ENCODE peak calls at places on chromosomes 7 and 10, in eight cellular contexts. W is lung microvascular endothelial cell; U is amygdala; K is stimulated activated CD4-positive, alpha-beta T cell treated with anti-CD3 and anti-CD28 coated beads, Interleukin-2, amount 100 ng/mL, for 48 hours; P is fibroblast of pulmonary artery; Y is SK-MEL-5; X is nucleus accumbens; E is caudate nucleus. I is an unnamed sample.

GRCh38 chr10:132208489-132209050 is 21.8 kb downstream of the DPYSL4 start:
- DNase-seq in W (no peak), U (no peak), K (no peak), P (no peak), Y (peak), X (no peak), E (no peak), I (no peak)

GRCh38 chr7:135321556-135321955 is 87.9 kb downstream of the STRA8 start:
- DNase-seq in W (peak), U (no peak), K (no peak), P (peak), Y (no peak), X (no peak), E (no peak), I (no peak)

GRCh38 chr10:15775513-15775912 is 55.8 kb upstream of the ITGA8 start:
- DNase-seq in W (no peak), U (no peak), K (no peak), P (peak), Y (no peak), X (no peak), E (no peak), I (no peak)

GRCh38 chr7:48035967-48036478 is 680 bp downstream of the C7orf57 start:
- DNase-seq in W (peak), U (no peak), K (no peak), P (peak), Y (peak), X (no peak), E (peak), I (no peak)

GRCh38 chr10:80459047-80459865 is 5.1 kb downstream of the TSPAN14 start:
- DNase-seq in W (peak), U (no peak), K (peak), P (peak), Y (peak), X (no peak), E (no peak), I (no peak)

GRCh38 chr10:60042262-60042661 is 135.9 kb upstream of the CCDC6 start:
- DNase-seq in W (no peak), U (no peak), K (no peak), P (no peak), Y (no peak), X (no peak), E (no peak), I (no peak)

GRCh38 chr7:44750921-44751571 is 2.4 kb downstream of the ZMIZ2 start:
- DNase-seq in W (no peak), U (no peak), K (peak), P (no peak), Y (no peak), X (no peak), E (no peak), I (no peak)

GRCh38 chr10:31972519-31973041 is 43.9 kb upstream of the ARHGAP12 start:
- DNase-seq in W (no peak), U (no peak), K (no peak), P (no peak), Y (no peak), X (no peak), E (no peak), I (no peak)

GRCh38 chr10:15419279-15419874 is 48.3 kb upstream of the FAM171A1 start:
- DNase-seq in W (peak), U (no peak), K (peak), P (peak), Y (peak), X (no peak), E (no peak), I (no peak)

I was measured in hypothalamus.